ENCODE peak calls at places on chromosomes 6 and 20, in four cellular contexts. B is tibial nerve, F is fibroblast of pulmonary artery, I is H9. R is an unnamed sample.

GRCh38 chr6:52360601-52361346 is 1.2 kb upstream of the PAQR8 start:
- DNase-seq in B (no peak), F (no peak), I (no peak), R (peak; percentile 33)

GRCh38 chr6:39088331-39088730 is 26.7 kb downstream of the SAYSD1 start:
- DNase-seq in B (peak; percentile 36), F (peak; percentile 74), I (peak; percentile 84), R (peak; percentile 17)

GRCh38 chr6:21740719-21741118 is 147.2 kb downstream of the SOX4 start:
- DNase-seq in B (no peak), F (peak; percentile 51), I (no peak), R (no peak)

GRCh38 chr6:169838291-169839028 is 87.0 kb downstream of the ERMARD start:
- DNase-seq in B (no peak), F (no peak), I (no peak), R (no peak)

GRCh38 chr20:51769941-51770615 is 1.9 kb upstream of the ATP9A start:
- DNase-seq in B (no peak), F (no peak), I (no peak), R (no peak)

GRCh38 chr6:30591008-30591407 is 19.8 kb downstream of the ABCF1 start:
- DNase-seq in B (no peak), F (peak; percentile 66), I (no peak), R (no peak)

GRCh38 chr6:41373919-41374617 is 38.7 kb downstream of the NCR2 start:
- DNase-seq in B (no peak), F (peak; percentile 1), I (peak; percentile 78), R (peak; percentile 31)

GRCh38 chr6:25250878-25251277 is 28.3 kb upstream of the CARMIL1 start:
- DNase-seq in B (no peak), F (no peak), I (no peak), R (peak; percentile 34)

GRCh38 chr20:13231031-13231752 is 10.1 kb downstream of the ISM1 start:
- DNase-seq in B (no peak), F (no peak), I (no peak), R (no peak)

GRCh38 chr6:1667805-1668175 is 58.1 kb downstream of the FOXC1 start:
- DNase-seq in B (no peak), F (no peak), I (no peak), R (no peak)

GRCh38 chr6:112311950-112312547 is 35.1 kb upstream of the RFPL4B start:
- DNase-seq in B (no peak), F (peak; percentile 61), I (no peak), R (peak; percentile 47)

GRCh38 chr6:109261815-109262214 is 120.5 kb downstream of the CD164 start:
- DNase-seq in B (no peak), F (no peak), I (no peak), R (no peak)

GRCh38 chr6:27986928-27987725 is 30.1 kb downstream of the OR2B6 start:
- DNase-seq in B (no peak), F (peak; percentile 6), I (no peak), R (no peak)

GRCh38 chr20:11718474-11719094 is 199.1 kb upstream of the BTBD3 start:
- DNase-seq in B (no peak), F (no peak), I (no peak), R (no peak)

GRCh38 chr20:22797103-22797502 is 212.7 kb upstream of the FOXA2 start:
- DNase-seq in B (no peak), F (no peak), I (no peak), R (no peak)

GRCh38 chr6:19902201-19902600 is 65.0 kb downstream of the ID4 start:
- DNase-seq in B (no peak), F (no peak), I (no peak), R (no peak)

GRCh38 chr6:219641-220198 is 72.6 kb upstream of the DUSP22 start:
- DNase-seq in B (peak; percentile 30), F (peak; percentile 47), I (peak; percentile 65), R (no peak)

GRCh38 chr20:59628171-59628570 is 23.8 kb downstream of the PHACTR3 start:
- DNase-seq in B (no peak), F (no peak), I (no peak), R (no peak)

GRCh38 chr6:43927525-43928210 is 157.7 kb downstream of the VEGFA start:
- DNase-seq in B (no peak), F (no peak), I (no peak), R (no peak)

GRCh38 chr6:35385457-35386202 is 43.3 kb downstream of the PPARD start:
- DNase-seq in B (peak; percentile 43), F (peak; percentile 60), I (no peak), R (no peak)

GRCh38 chr6:14816106-14816864 is 429.6 kb upstream of the JARID2 start:
- DNase-seq in B (no peak), F (peak; percentile 32), I (no peak), R (no peak)

GRCh38 chr20:14155361-14155760 is 160.0 kb downstream of the MACROD2 start:
- DNase-seq in B (no peak), F (no peak), I (no peak), R (no peak)

GRCh38 chr20:19940945-19941590 is 76.1 kb upstream of the NAA20 start:
- DNase-seq in B (no peak), F (no peak), I (no peak), R (no peak)

GRCh38 chr20:61092199-61092598 is 159.9 kb upstream of the CDH4 start:
- DNase-seq in B (no peak), F (no peak), I (no peak), R (no peak)

GRCh38 chr20:39829255-39829654 is 859.8 kb downstream of the MAFB start:
- DNase-seq in B (no peak), F (peak; percentile 35), I (peak; percentile 58), R (no peak)
- TF ChIP-seq CTCF in B (no peak), F (peak; percentile 46), I (peak; percentile 72), R (no peak)

GRCh38 chr6:79267128-79267527 is 32.6 kb upstream of the HMGN3 start:
- DNase-seq in B (no peak), F (no peak), I (no peak), R (no peak)
- TF ChIP-seq CTCF in B (no peak), F (no peak), I (no peak), R (no peak)

DNA sequence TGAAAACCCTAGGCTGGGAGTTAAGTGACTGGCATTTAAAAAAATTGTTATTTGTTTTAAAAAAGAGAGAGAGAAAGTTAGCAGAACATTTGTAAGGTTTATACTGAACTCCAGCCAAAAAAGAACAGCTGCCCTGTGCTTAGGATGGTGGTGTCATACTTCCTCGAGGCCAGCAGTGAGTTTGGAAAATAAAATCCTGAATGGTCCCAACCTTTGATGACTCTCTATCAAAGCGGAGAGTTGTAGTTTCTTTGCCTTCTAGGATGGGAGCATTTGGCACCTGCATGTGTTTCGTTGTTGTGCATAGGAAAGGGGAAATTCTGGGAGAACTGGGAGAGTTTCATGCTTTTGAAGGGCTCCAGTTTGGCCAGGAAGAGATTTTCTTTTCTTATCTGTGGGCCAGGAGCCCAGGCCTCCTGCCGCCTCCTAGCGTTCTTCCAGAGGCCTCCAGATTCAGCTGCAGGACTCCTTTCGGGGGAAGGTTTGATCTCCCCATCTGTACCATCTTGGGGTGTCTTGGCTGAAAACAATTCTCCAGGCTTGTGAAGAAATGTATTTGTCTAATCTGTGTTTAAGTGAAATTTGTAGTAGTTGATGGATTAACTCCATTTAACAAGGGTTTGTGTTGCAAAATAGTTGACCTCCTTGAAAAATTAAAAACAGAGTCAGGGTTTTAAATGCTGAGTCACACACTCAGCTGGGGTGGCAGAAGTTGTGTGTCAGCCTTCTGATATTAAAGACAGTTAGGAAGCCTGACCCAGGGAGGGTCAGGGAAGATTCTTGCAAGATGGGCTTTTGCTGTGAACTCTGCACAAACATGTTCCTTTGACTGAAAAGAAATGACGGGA is 63.4 kb downstream of the TXNDC5 start:
- DNase-seq in B (no peak), F (peak; percentile 79), I (no peak), R (no peak)
- TF ChIP-seq CTCF in B (no peak), F (peak; percentile 74), I (peak; percentile 48), R (no peak)

DNA sequence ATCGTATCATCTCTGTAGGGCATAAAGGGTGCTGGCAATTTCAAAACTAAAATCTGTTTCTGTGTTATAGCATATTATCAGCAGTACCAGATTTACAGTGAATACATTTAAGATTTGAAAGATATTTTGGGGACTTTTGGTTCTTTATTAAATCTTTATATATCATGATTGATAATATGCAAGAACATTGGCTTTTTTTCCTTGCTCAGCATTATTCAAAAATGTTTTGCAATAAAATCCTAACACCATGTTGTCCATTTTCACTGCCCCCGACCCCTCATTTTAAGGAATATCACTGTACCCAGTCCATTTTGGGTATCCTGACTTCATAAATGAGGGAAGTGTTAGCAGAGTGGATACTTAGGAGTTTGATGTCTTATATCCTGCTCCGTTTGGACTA is 16.3 kb downstream of the FARS2 start:
- DNase-seq in B (no peak), F (no peak), I (no peak), R (no peak)
- TF ChIP-seq CTCF in B (no peak), F (no peak), I (no peak), R (no peak)

R was measured in GM13976.